ENCODE peak calls at places on chromosomes 11 and 22, in seven cellular contexts. W is natural killer cell, A is mucosa of descending colon, T is HepG2, P is AG10803, B is right atrium auricular region, Z is tibial artery. F is an unnamed sample.

GRCh38 chr11:128684582-128685382 is 9.1 kb upstream of the FLI1 start:
- DNase-seq in W (no peak), A (no peak), T (no peak), P (no peak), B (no peak), Z (no peak), F (no peak)

GRCh38 chr11:45816614-45817013 is 11.7 kb downstream of the SLC35C1 start:
- DNase-seq in W (no peak), A (no peak), T (no peak), P (no peak), B (no peak), Z (no peak), F (no peak)

GRCh38 chr22:50148991-50149721 is 21.4 kb upstream of the PANX2 start:
- DNase-seq in W (peak), A (peak), T (peak), P (peak), B (no peak), Z (no peak), F (no peak)

GRCh38 chr11:85965202-85965601 is 103.7 kb downstream of the PICALM start:
- DNase-seq in W (no peak), A (no peak), T (no peak), P (peak), B (no peak), Z (no peak), F (no peak)

GRCh38 chr22:37074537-37074936 is 23.0 kb downstream of the KCTD17 start:
- DNase-seq in W (no peak), A (no peak), T (no peak), P (no peak), B (no peak), Z (no peak), F (no peak)

GRCh38 chr11:77151804-77152513 is 23.9 kb downstream of the MYO7A start:
- DNase-seq in W (peak), A (no peak), T (no peak), P (peak), B (no peak), Z (no peak), F (no peak)

GRCh38 chr22:40716116-40716515 is 36.8 kb downstream of the MCHR1 start:
- DNase-seq in W (no peak), A (no peak), T (no peak), P (no peak), B (no peak), Z (no peak), F (no peak)

GRCh38 chr11:12449961-12450715 is 72.8 kb downstream of the PARVA start:
- DNase-seq in W (no peak), A (no peak), T (no peak), P (peak), B (no peak), Z (no peak), F (no peak)

GRCh38 chr11:100875521-100875869 is 188.4 kb downstream of the ARHGAP42 start:
- DNase-seq in W (no peak), A (no peak), T (no peak), P (no peak), B (no peak), Z (no peak), F (no peak)

GRCh38 chr22:32044913-32045312 is 1.9 kb downstream of the SLC5A1 start:
- DNase-seq in W (no peak), A (peak), T (no peak), P (peak), B (no peak), Z (no peak), F (no peak)

GRCh38 chr11:19816040-19816439 is 103.4 kb downstream of the NAV2 start:
- DNase-seq in W (no peak), A (no peak), T (no peak), P (peak), B (no peak), Z (no peak), F (no peak)

GRCh38 chr22:30425616-30426394 is at the start of gene MTFP1:
- DNase-seq in W (peak), A (peak), T (peak), P (peak), B (peak), Z (peak), F (peak)

GRCh38 chr11:45609902-45610301 is 55.5 kb downstream of the CHST1 start:
- DNase-seq in W (no peak), A (no peak), T (no peak), P (no peak), B (no peak), Z (no peak), F (no peak)

GRCh38 chr22:26702906-26703830 is 45.8 kb downstream of the MIAT start:
- DNase-seq in W (no peak), A (no peak), T (no peak), P (peak), B (no peak), Z (no peak), F (no peak)

GRCh38 chr22:38347181-38347943 is 30.1 kb upstream of the CSNK1E start:
- DNase-seq in W (no peak), A (no peak), T (no peak), P (no peak), B (peak), Z (no peak), F (no peak)

GRCh38 chr11:108870373-108871020 is 205.6 kb downstream of the DDX10 start:
- DNase-seq in W (no peak), A (no peak), T (peak), P (peak), B (no peak), Z (no peak), F (no peak)

GRCh38 chr11:122193457-122193856 is 77.4 kb upstream of the BLID start:
- DNase-seq in W (no peak), A (no peak), T (no peak), P (no peak), B (no peak), Z (no peak), F (no peak)

GRCh38 chr11:5192738-5193137 is 7.7 kb downstream of the OR51V1 start:
- DNase-seq in W (no peak), A (no peak), T (no peak), P (no peak), B (no peak), Z (no peak), F (no peak)

GRCh38 chr11:11149671-11150459 is 203.2 kb downstream of the CSNK2A3 start:
- DNase-seq in W (no peak), A (no peak), T (no peak), P (no peak), B (no peak), Z (no peak), F (no peak)

GRCh38 chr11:117220999-117221774 is 10.7 kb downstream of the PCSK7 start:
- DNase-seq in W (no peak), A (peak), T (no peak), P (no peak), B (no peak), Z (peak), F (no peak)

GRCh38 chr22:29044657-29045176 is 16.9 kb downstream of the C22orf31 start:
- DNase-seq in W (no peak), A (no peak), T (peak), P (peak), B (no peak), Z (peak), F (no peak)

GRCh38 chr11:1936072-1936780 is 10.9 kb upstream of the MRPL23 start:
- DNase-seq in W (peak), A (no peak), T (no peak), P (no peak), B (no peak), Z (no peak), F (peak)

GRCh38 chr11:22787565-22788162 is 41.9 kb downstream of the SVIP start:
- DNase-seq in W (no peak), A (peak), T (peak), P (peak), B (no peak), Z (no peak), F (no peak)

GRCh38 chr22:42459273-42460040 is 27.3 kb upstream of the NFAM1 start:
- DNase-seq in W (no peak), A (peak), T (no peak), P (no peak), B (no peak), Z (no peak), F (no peak)

GRCh38 chr11:60370252-60370810 is 8.0 kb upstream of the MS4A7 start:
- DNase-seq in W (no peak), A (no peak), T (no peak), P (no peak), B (no peak), Z (no peak), F (no peak)

GRCh38 chr22:46036558-46037408 is 59.8 kb upstream of the WNT7B start:
- DNase-seq in W (no peak), A (peak), T (peak), P (no peak), B (no peak), Z (peak), F (peak)
- TF ChIP-seq CTCF in W (peak), A (no peak), T (peak), P (peak), B (no peak), Z (no peak), F (no peak)

DNA sequence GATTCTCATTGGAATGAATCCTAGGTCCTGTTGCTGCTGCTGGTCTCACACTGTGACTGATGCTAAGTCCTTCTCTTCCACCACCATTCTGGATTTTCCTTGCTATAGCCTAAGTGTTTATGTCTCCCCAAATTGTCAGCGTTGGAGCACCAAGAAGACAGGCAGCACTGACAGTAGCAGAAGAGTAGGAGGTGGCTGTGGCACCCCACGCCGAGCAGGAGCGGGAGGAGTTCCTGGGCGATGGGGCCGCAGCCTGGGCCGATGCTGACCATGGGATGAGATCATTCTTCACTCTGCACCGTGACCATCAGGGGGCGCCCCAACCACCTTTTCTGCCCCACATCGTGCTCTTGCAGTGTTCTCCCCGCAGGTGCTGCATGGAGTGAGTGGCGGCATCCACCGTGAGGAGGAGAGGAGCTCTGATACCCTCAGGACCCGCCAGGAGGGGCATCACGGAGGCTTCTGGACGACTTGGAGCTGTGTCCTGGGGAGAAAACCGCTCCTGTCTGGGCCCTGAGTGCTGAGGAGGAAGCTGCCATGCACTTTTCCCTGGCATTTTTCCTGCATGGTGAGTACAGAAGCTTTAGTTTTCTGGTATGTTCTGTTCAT is 57.0 kb downstream of the LRRC74B start:
- DNase-seq in W (peak), A (peak), T (peak), P (peak), B (peak), Z (peak), F (peak)
- TF ChIP-seq CTCF in W (peak), A (peak), T (peak), P (peak), B (peak), Z (peak), F (peak)

GRCh38 chr11:64246874-64247728 is at the start of gene PPP1R14B:
- DNase-seq in W (peak), A (peak), T (peak), P (peak), B (peak), Z (peak), F (peak)
- TF ChIP-seq CTCF in W (no peak), A (no peak), T (no peak), P (no peak), B (no peak), Z (peak), F (peak)

DNA sequence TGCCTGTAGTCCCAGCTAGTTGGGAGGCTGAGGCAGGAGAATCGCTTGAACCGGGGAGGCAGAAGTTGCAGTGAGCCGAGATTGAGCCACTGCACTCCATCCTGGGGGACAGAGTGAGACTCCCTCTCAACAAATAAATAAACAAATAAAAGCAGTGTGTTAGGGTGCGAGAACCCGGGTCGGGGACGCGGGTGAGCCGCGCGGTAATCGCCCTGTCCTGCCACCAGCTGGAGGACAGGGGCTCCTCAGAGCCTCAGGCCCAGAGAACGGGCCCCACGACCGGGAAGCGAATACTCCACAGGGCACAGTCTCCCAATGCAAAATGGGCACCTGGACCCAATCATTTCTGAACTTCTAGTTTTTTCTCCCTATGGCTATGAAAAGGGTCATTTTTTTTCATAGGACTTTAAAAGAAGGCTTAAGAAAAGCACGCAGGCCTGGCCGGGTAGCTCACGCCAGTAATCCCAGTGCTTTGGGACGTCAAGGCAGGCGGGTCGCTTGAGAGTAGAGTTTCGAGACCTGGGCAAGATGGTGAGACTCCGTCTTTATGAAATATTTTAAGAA is 744 bp upstream of the MCM5 start:
- DNase-seq in W (no peak), A (no peak), T (no peak), P (no peak), B (no peak), Z (no peak), F (no peak)
- TF ChIP-seq CTCF in W (no peak), A (no peak), T (no peak), P (no peak), B (no peak), Z (no peak), F (no peak)

F was measured in progenitor cell of endocrine pancreas.